ENCODE peak calls at places on chromosomes 2 and 18, in ten cellular contexts. One of them, this sample, is unnamed.

GRCh38 chr18:58205087-58205779 is 161.2 kb downstream of the NEDD4L start:
- DNase-seq in H4: no peak
- DNase-seq in NCI-H2029 treated with DMSO at 0.1 percent for 48 hours: peak
- DNase-seq in stimulated activated CD4-positive, alpha-beta T cell treated with anti-CD3 and anti-CD28 coated beads, Interleukin-1b, Interleukin-23, amount 100 ng/mL, for 48 hours: no peak
- DNase-seq in NCI-H2081: no peak
- DNase-seq in frontal cortex: no peak
- DNase-seq in PC-3: no peak
- DNase-seq in fibroblast of villous mesenchyme: peak
- DNase-seq in OCI-LY7: no peak
- DNase-seq in hypothalamus: no peak
- DNase-seq in this sample: no peak

GRCh38 chr2:2683581-2683980 is 352.5 kb upstream of the MYT1L start:
- DNase-seq in H4: no peak
- DNase-seq in NCI-H2029 treated with DMSO at 0.1 percent for 48 hours: no peak
- DNase-seq in stimulated activated CD4-positive, alpha-beta T cell treated with anti-CD3 and anti-CD28 coated beads, Interleukin-1b, Interleukin-23, amount 100 ng/mL, for 48 hours: no peak
- DNase-seq in NCI-H2081: no peak
- DNase-seq in frontal cortex: no peak
- DNase-seq in PC-3: no peak
- DNase-seq in fibroblast of villous mesenchyme: no peak
- DNase-seq in OCI-LY7: no peak
- DNase-seq in hypothalamus: no peak
- DNase-seq in this sample: no peak

GRCh38 chr2:63855418-63856301 is 14.0 kb downstream of the UGP2 start:
- DNase-seq in H4: no peak
- DNase-seq in NCI-H2029 treated with DMSO at 0.1 percent for 48 hours: no peak
- DNase-seq in stimulated activated CD4-positive, alpha-beta T cell treated with anti-CD3 and anti-CD28 coated beads, Interleukin-1b, Interleukin-23, amount 100 ng/mL, for 48 hours: no peak
- DNase-seq in NCI-H2081: no peak
- DNase-seq in frontal cortex: no peak
- DNase-seq in PC-3: no peak
- DNase-seq in fibroblast of villous mesenchyme: no peak
- DNase-seq in OCI-LY7: no peak
- DNase-seq in hypothalamus: no peak
- DNase-seq in this sample: no peak

GRCh38 chr2:227655454-227655853 is 11.2 kb upstream of the SCYGR5 start:
- DNase-seq in H4: peak
- DNase-seq in NCI-H2029 treated with DMSO at 0.1 percent for 48 hours: no peak
- DNase-seq in stimulated activated CD4-positive, alpha-beta T cell treated with anti-CD3 and anti-CD28 coated beads, Interleukin-1b, Interleukin-23, amount 100 ng/mL, for 48 hours: peak
- DNase-seq in NCI-H2081: no peak
- DNase-seq in frontal cortex: no peak
- DNase-seq in PC-3: peak
- DNase-seq in fibroblast of villous mesenchyme: peak
- DNase-seq in OCI-LY7: no peak
- DNase-seq in hypothalamus: no peak
- DNase-seq in this sample: peak

GRCh38 chr18:21663615-21664014 is 41.0 kb downstream of the ABHD3 start:
- DNase-seq in H4: no peak
- DNase-seq in NCI-H2029 treated with DMSO at 0.1 percent for 48 hours: no peak
- DNase-seq in stimulated activated CD4-positive, alpha-beta T cell treated with anti-CD3 and anti-CD28 coated beads, Interleukin-1b, Interleukin-23, amount 100 ng/mL, for 48 hours: no peak
- DNase-seq in NCI-H2081: no peak
- DNase-seq in frontal cortex: no peak
- DNase-seq in PC-3: no peak
- DNase-seq in fibroblast of villous mesenchyme: peak
- DNase-seq in OCI-LY7: no peak
- DNase-seq in hypothalamus: no peak
- DNase-seq in this sample: no peak

GRCh38 chr2:25895620-25896019 is 17.3 kb upstream of the ASXL2 start:
- DNase-seq in H4: no peak
- DNase-seq in NCI-H2029 treated with DMSO at 0.1 percent for 48 hours: no peak
- DNase-seq in stimulated activated CD4-positive, alpha-beta T cell treated with anti-CD3 and anti-CD28 coated beads, Interleukin-1b, Interleukin-23, amount 100 ng/mL, for 48 hours: no peak
- DNase-seq in NCI-H2081: no peak
- DNase-seq in frontal cortex: no peak
- DNase-seq in PC-3: no peak
- DNase-seq in fibroblast of villous mesenchyme: no peak
- DNase-seq in OCI-LY7: no peak
- DNase-seq in hypothalamus: no peak
- DNase-seq in this sample: no peak

GRCh38 chr2:156663757-156664409 is 227.7 kb downstream of the GPD2 start:
- DNase-seq in H4: no peak
- DNase-seq in NCI-H2029 treated with DMSO at 0.1 percent for 48 hours: no peak
- DNase-seq in stimulated activated CD4-positive, alpha-beta T cell treated with anti-CD3 and anti-CD28 coated beads, Interleukin-1b, Interleukin-23, amount 100 ng/mL, for 48 hours: no peak
- DNase-seq in NCI-H2081: no peak
- DNase-seq in frontal cortex: no peak
- DNase-seq in PC-3: no peak
- DNase-seq in fibroblast of villous mesenchyme: no peak
- DNase-seq in OCI-LY7: no peak
- DNase-seq in hypothalamus: no peak
- DNase-seq in this sample: no peak

GRCh38 chr2:134327367-134327766 is 73.5 kb downstream of the MGAT5 start:
- DNase-seq in H4: no peak
- DNase-seq in NCI-H2029 treated with DMSO at 0.1 percent for 48 hours: no peak
- DNase-seq in stimulated activated CD4-positive, alpha-beta T cell treated with anti-CD3 and anti-CD28 coated beads, Interleukin-1b, Interleukin-23, amount 100 ng/mL, for 48 hours: no peak
- DNase-seq in NCI-H2081: no peak
- DNase-seq in frontal cortex: no peak
- DNase-seq in PC-3: no peak
- DNase-seq in fibroblast of villous mesenchyme: peak
- DNase-seq in OCI-LY7: no peak
- DNase-seq in hypothalamus: no peak
- DNase-seq in this sample: no peak

GRCh38 chr2:170235860-170236638 is 58.1 kb downstream of the MYO3B start:
- DNase-seq in H4: peak
- DNase-seq in NCI-H2029 treated with DMSO at 0.1 percent for 48 hours: peak
- DNase-seq in stimulated activated CD4-positive, alpha-beta T cell treated with anti-CD3 and anti-CD28 coated beads, Interleukin-1b, Interleukin-23, amount 100 ng/mL, for 48 hours: peak
- DNase-seq in NCI-H2081: peak
- DNase-seq in frontal cortex: peak
- DNase-seq in PC-3: peak
- DNase-seq in fibroblast of villous mesenchyme: peak
- DNase-seq in OCI-LY7: peak
- DNase-seq in hypothalamus: no peak
- DNase-seq in this sample: peak

GRCh38 chr2:47336259-47337238 is 66.4 kb upstream of the MSH2 start:
- DNase-seq in H4: no peak
- DNase-seq in NCI-H2029 treated with DMSO at 0.1 percent for 48 hours: no peak
- DNase-seq in stimulated activated CD4-positive, alpha-beta T cell treated with anti-CD3 and anti-CD28 coated beads, Interleukin-1b, Interleukin-23, amount 100 ng/mL, for 48 hours: no peak
- DNase-seq in NCI-H2081: no peak
- DNase-seq in frontal cortex: no peak
- DNase-seq in PC-3: no peak
- DNase-seq in fibroblast of villous mesenchyme: no peak
- DNase-seq in OCI-LY7: peak
- DNase-seq in hypothalamus: no peak
- DNase-seq in this sample: no peak

GRCh38 chr2:177572236-177572671 is 179.7 kb downstream of the AGPS start:
- DNase-seq in H4: no peak
- DNase-seq in NCI-H2029 treated with DMSO at 0.1 percent for 48 hours: no peak
- DNase-seq in stimulated activated CD4-positive, alpha-beta T cell treated with anti-CD3 and anti-CD28 coated beads, Interleukin-1b, Interleukin-23, amount 100 ng/mL, for 48 hours: no peak
- DNase-seq in NCI-H2081: peak
- DNase-seq in frontal cortex: peak
- DNase-seq in PC-3: peak
- DNase-seq in fibroblast of villous mesenchyme: peak
- DNase-seq in OCI-LY7: no peak
- DNase-seq in hypothalamus: no peak
- DNase-seq in this sample: peak

GRCh38 chr2:202378661-202379338 is 2.7 kb downstream of the BMPR2 start:
- DNase-seq in H4: no peak
- DNase-seq in NCI-H2029 treated with DMSO at 0.1 percent for 48 hours: no peak
- DNase-seq in stimulated activated CD4-positive, alpha-beta T cell treated with anti-CD3 and anti-CD28 coated beads, Interleukin-1b, Interleukin-23, amount 100 ng/mL, for 48 hours: no peak
- DNase-seq in NCI-H2081: no peak
- DNase-seq in frontal cortex: no peak
- DNase-seq in PC-3: no peak
- DNase-seq in fibroblast of villous mesenchyme: peak
- DNase-seq in OCI-LY7: no peak
- DNase-seq in hypothalamus: no peak
- DNase-seq in this sample: no peak

GRCh38 chr18:765764-766549 is 46.1 kb downstream of the YES1 start:
- DNase-seq in H4: no peak
- DNase-seq in NCI-H2029 treated with DMSO at 0.1 percent for 48 hours: peak
- DNase-seq in stimulated activated CD4-positive, alpha-beta T cell treated with anti-CD3 and anti-CD28 coated beads, Interleukin-1b, Interleukin-23, amount 100 ng/mL, for 48 hours: no peak
- DNase-seq in NCI-H2081: no peak
- DNase-seq in frontal cortex: no peak
- DNase-seq in PC-3: no peak
- DNase-seq in fibroblast of villous mesenchyme: no peak
- DNase-seq in OCI-LY7: no peak
- DNase-seq in hypothalamus: no peak
- DNase-seq in this sample: no peak

GRCh38 chr2:97011977-97012569 is 25.7 kb upstream of the FAM178B start:
- DNase-seq in H4: peak
- DNase-seq in NCI-H2029 treated with DMSO at 0.1 percent for 48 hours: peak
- DNase-seq in stimulated activated CD4-positive, alpha-beta T cell treated with anti-CD3 and anti-CD28 coated beads, Interleukin-1b, Interleukin-23, amount 100 ng/mL, for 48 hours: no peak
- DNase-seq in NCI-H2081: peak
- DNase-seq in frontal cortex: no peak
- DNase-seq in PC-3: peak
- DNase-seq in fibroblast of villous mesenchyme: peak
- DNase-seq in OCI-LY7: peak
- DNase-seq in hypothalamus: no peak
- DNase-seq in this sample: peak

GRCh38 chr2:23346029-23346428 is 39.0 kb upstream of the KLHL29 start:
- DNase-seq in H4: no peak
- DNase-seq in NCI-H2029 treated with DMSO at 0.1 percent for 48 hours: no peak
- DNase-seq in stimulated activated CD4-positive, alpha-beta T cell treated with anti-CD3 and anti-CD28 coated beads, Interleukin-1b, Interleukin-23, amount 100 ng/mL, for 48 hours: no peak
- DNase-seq in NCI-H2081: no peak
- DNase-seq in frontal cortex: no peak
- DNase-seq in PC-3: no peak
- DNase-seq in fibroblast of villous mesenchyme: no peak
- DNase-seq in OCI-LY7: no peak
- DNase-seq in hypothalamus: no peak
- DNase-seq in this sample: no peak